ENCODE peak calls at places on chromosomes 11 and 22, in seven cellular contexts. N is GM06990, J is AG04450, K is breast epithelium, C is brain microvascular endothelial cell, D is ovary, A is uterus. M is an unnamed sample.

GRCh38 chr11:1343391-1344055 is 34.1 kb upstream of the TOLLIP start:
- DNase-seq in N (no peak), J (no peak), K (no peak), C (no peak), D (no peak), A (no peak), M (no peak)

GRCh38 chr22:30649430-30650007 is 13.9 kb downstream of the SLC35E4 start:
- DNase-seq in N (peak), J (no peak), K (no peak), C (peak), D (no peak), A (peak), M (peak)

GRCh38 chr11:119895981-119896380 is 167.0 kb upstream of the NECTIN1 start:
- DNase-seq in N (no peak), J (no peak), K (no peak), C (no peak), D (no peak), A (no peak), M (no peak)

GRCh38 chr22:35910926-35911325 is 117.7 kb downstream of the RBFOX2 start:
- DNase-seq in N (no peak), J (no peak), K (no peak), C (no peak), D (no peak), A (no peak), M (no peak)

GRCh38 chr22:21568207-21569075 is 927 bp downstream of the UBE2L3 start:
- DNase-seq in N (no peak), J (no peak), K (no peak), C (no peak), D (no peak), A (no peak), M (peak)

GRCh38 chr11:110093407-110094297 is 460 bp downstream of the ZC3H12C start:
- DNase-seq in N (peak), J (no peak), K (no peak), C (peak), D (peak), A (peak), M (peak)

GRCh38 chr11:22459053-22459452 is 120.9 kb downstream of the SLC17A6 start:
- DNase-seq in N (no peak), J (no peak), K (no peak), C (peak), D (no peak), A (no peak), M (no peak)

GRCh38 chr11:729492-730074 is 17.7 kb upstream of the TALDO1 start:
- DNase-seq in N (no peak), J (no peak), K (no peak), C (no peak), D (no peak), A (no peak), M (no peak)

GRCh38 chr22:35950262-35950661 is 78.4 kb downstream of the RBFOX2 start:
- DNase-seq in N (no peak), J (no peak), K (no peak), C (no peak), D (no peak), A (no peak), M (no peak)

GRCh38 chr11:9617960-9618359 is 44.5 kb downstream of the WEE1 start:
- DNase-seq in N (no peak), J (no peak), K (no peak), C (peak), D (no peak), A (peak), M (peak)

GRCh38 chr22:41561335-41561734 is 525 bp downstream of the CSDC2 start:
- DNase-seq in N (no peak), J (no peak), K (no peak), C (no peak), D (no peak), A (no peak), M (no peak)

GRCh38 chr11:963852-964251 is 38.2 kb downstream of the AP2A2 start:
- DNase-seq in N (no peak), J (no peak), K (no peak), C (no peak), D (no peak), A (no peak), M (no peak)

GRCh38 chr11:109015283-109015682 is 350.4 kb downstream of the DDX10 start:
- DNase-seq in N (no peak), J (peak), K (no peak), C (peak), D (no peak), A (no peak), M (peak)

GRCh38 chr11:18046116-18046777 is at the start of gene TPH1:
- DNase-seq in N (peak), J (no peak), K (no peak), C (peak), D (peak), A (peak), M (peak)

GRCh38 chr11:117387992-117388765 is 60.5 kb downstream of the CEP164 start:
- DNase-seq in N (no peak), J (peak), K (no peak), C (peak), D (no peak), A (no peak), M (peak)

GRCh38 chr11:65781152-65781961 is 581 bp upstream of the AP5B1 start:
- DNase-seq in N (no peak), J (no peak), K (no peak), C (no peak), D (peak), A (no peak), M (no peak)
- H3K4me3 ChIP-seq in N (peak), J (peak), K (peak), C (peak), D (peak), A (peak), M (peak)

GRCh38 chr11:68026391-68027105 is 3.9 kb upstream of the NDUFS8 start:
- DNase-seq in N (no peak), J (no peak), K (no peak), C (no peak), D (no peak), A (no peak), M (no peak)
- TF ChIP-seq CTCF in N (no peak), J (no peak), K (no peak), C (no peak), D (no peak), A (no peak), M (no peak)

DNA sequence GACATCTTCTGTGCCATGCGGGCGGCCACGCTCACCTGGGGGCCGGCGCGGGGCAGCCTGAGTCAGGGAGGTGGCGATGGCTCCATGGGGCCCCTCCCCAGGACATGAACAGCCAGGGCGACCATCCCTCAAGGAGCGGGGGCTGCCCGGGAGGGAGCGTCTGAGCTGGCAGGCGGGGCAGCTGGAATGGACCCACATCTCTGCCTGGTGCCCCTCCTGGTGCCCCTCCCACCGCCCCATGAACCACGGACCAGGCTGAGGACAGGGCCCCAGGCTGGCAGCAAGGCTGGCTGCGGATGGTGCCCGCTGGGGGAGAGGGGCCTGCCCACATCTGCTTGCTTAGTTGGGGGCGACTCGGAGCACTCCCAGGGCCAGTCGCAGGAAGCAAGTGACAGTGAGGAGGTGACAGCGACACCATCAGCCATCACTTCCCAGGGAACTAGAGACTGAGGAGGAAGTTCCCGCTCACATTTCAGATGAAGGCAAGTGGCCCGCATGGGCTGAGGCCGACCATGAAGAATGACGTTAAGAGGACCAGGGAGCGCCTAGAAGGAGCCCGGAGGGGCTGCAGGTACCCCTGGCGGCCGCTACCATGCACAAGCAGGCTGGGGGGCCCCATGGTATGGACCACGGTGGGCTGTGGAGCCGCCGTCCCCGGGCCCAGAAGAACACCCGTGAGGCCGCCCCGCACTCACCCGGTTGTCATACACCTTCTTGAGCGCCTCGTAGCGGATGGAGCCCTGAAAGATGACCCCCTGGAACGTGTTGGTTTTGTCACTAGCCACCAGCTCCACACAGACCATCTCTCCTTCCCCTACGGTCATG is 37.3 kb downstream of the KIAA0930 start:
- DNase-seq in N (no peak), J (no peak), K (no peak), C (no peak), D (no peak), A (no peak), M (no peak)
- H3K4me3 ChIP-seq in N (no peak), J (no peak), K (no peak), C (no peak), D (no peak), A (no peak), M (no peak)

DNA sequence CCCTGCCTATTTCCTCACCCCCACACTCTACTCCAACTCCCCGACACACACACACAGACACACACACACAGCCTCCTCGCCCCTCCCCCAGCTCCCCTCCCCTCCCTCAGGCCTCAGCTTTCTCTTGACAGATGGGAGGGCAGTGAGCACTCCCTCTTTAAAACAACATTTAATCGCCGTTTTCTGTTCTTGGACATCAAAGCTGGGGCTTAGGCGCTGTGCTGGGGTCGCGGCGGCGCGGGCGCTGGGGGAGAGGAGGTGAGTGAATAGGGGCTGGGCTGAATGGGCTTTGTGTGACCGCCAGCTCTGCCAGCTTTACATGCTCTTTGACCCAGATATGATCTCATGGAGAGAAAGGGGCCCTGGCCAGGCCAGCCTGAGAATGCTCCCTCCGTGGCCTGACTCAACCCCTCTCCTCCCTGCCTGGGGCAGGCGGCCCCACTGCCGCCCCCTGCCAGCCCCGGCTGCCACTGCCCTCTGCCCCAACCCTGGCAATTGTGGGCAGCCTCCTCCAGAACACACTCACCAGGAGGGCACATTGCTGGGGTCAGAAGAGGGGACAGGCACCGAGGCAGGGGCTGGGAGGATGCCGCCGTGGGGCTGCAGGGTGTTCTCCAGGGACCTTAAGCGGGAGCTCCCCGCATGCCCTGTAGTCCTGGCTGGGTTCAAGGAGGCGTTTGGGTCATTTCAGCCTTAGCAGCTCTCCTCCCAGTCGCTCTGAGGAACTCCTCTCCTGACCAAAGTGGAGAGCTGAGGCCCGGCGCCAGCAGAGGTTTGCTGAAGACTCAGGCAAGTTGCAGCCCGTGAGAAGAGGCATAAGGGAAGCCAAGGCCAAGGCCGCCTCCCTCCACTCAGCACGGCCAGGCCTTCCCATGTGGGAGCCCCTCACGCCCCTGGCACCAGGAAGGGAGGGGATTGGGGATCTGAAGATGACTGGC is 38.3 kb upstream of the NNMT start:
- DNase-seq in N (no peak), J (no peak), K (peak), C (no peak), D (peak), A (peak), M (peak)
- TF ChIP-seq CTCF in N (no peak), J (no peak), K (peak), C (peak), D (no peak), A (no peak), M (peak)

GRCh38 chr11:17014774-17015638 is 792 bp upstream of the PLEKHA7 start:
- DNase-seq in N (no peak), J (no peak), K (no peak), C (peak), D (no peak), A (no peak), M (peak)
- H3K4me3 ChIP-seq in N (peak), J (no peak), K (peak), C (peak), D (peak), A (peak), M (peak)

GRCh38 chr22:26672590-26673468 is 15.4 kb downstream of the MIAT start:
- DNase-seq in N (peak), J (peak), K (peak), C (peak), D (peak), A (peak), M (peak)
- TF ChIP-seq CTCF in N (peak), J (peak), K (peak), C (peak), D (peak), A (peak), M (peak)

DNA sequence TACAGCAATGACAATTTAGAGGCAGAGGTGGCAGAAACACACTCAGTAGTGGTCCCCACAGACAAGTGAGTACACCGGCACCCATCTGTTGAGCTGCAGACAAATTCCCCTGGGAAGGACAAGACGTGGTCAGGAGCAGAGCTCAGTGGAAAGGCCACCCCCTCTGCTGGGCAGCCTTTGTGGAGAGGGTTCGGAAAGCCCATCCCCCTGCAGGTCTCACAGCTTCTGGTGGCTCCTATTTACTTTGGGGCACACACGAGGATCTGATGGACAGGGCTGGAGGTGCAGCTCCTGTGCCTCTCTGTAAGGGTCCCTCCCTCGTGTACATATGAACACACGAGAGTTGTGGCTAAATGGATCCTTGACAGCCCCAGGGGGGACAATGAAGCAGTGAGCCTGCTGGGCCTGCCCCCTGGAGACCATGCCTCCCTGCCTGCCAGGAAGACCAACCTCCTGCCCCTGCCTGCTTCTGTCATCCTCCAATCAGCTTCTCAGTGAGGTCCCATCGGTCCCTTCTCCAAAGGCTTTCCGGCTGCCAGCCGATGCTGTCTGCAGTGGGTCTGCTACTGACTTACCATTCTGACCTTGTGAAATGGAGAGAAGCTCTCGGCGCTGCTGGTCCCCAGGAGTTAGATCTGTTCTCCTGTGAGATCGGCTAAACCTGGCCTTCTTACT is 161.5 kb downstream of the CACNA1I start:
- DNase-seq in N (no peak), J (no peak), K (no peak), C (no peak), D (no peak), A (no peak), M (no peak)
- H3K4me3 ChIP-seq in N (no peak), J (no peak), K (no peak), C (no peak), D (no peak), A (no peak), M (no peak)

DNA sequence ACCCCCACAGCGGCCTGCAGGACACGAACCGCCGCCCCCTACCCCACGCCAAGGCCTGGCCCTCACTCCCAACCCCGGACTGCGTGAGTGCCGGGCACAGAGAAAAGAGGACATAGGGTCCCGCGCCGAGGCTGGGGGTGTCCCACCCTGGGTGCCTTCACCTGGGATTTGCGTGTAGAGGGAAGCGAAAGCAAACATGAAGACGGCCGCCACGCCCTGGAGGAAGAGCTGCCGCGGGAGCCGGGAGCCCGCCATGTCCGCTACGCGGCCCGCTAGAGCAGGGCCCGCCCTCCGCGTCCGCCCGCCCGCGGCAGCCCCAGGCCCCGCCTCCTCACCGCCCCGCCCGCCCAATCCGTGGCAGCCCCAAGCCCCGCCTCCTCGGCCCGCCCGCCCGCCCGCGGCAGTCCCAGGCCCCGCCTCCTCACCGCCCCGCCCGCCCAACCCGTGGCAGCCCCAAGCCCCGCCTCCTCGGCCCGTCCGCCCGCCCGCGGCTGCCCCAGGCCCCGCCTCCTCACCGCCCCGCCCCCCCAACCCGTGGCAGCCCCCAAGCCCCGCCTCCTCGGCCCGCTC is at the start of gene LMF2:
- DNase-seq in N (peak), J (no peak), K (peak), C (peak), D (peak), A (peak), M (no peak)
- TF ChIP-seq CTCF in N (no peak), J (no peak), K (no peak), C (no peak), D (no peak), A (no peak), M (no peak)

GRCh38 chr22:49646876-49647275 is 180.8 kb downstream of the BRD1 start:
- DNase-seq in N (no peak), J (no peak), K (no peak), C (no peak), D (no peak), A (no peak), M (no peak)
- H3K4me3 ChIP-seq in N (no peak), J (no peak), K (no peak), C (no peak), D (no peak), A (no peak), M (no peak)